ENCODE peak calls at places on chromosomes 6 and 20, in seven cellular contexts. H is psoas muscle, N is sciatic nerve, X is LNCaP clone FGC, Q is ELR, B is nucleus accumbens, D is colonic mucosa. A is an unnamed sample.

GRCh38 chr6:158460602-158461092 is 99.2 kb upstream of the TMEM181 start:
- DNase-seq in H (no peak), N (no peak), X (no peak), Q (peak), B (no peak), D (no peak), A (no peak)

GRCh38 chr20:56411759-56412472 is at the start of gene CASS4:
- DNase-seq in H (no peak), N (no peak), X (no peak), Q (no peak), B (no peak), D (no peak), A (no peak)

GRCh38 chr6:134420638-134421181 is 102.8 kb upstream of the SGK1 start:
- DNase-seq in H (no peak), N (no peak), X (no peak), Q (peak), B (no peak), D (no peak), A (no peak)

GRCh38 chr20:33490934-33491656 is 1.2 kb downstream of the CBFA2T2 start:
- DNase-seq in H (no peak), N (no peak), X (no peak), Q (peak), B (no peak), D (no peak), A (no peak)

GRCh38 chr6:17714879-17715860 is 8.4 kb upstream of the NUP153 start:
- DNase-seq in H (no peak), N (no peak), X (no peak), Q (peak), B (no peak), D (no peak), A (no peak)

GRCh38 chr6:112054520-112055160 is 736 bp downstream of the CCN6 start:
- DNase-seq in H (no peak), N (no peak), X (no peak), Q (no peak), B (no peak), D (no peak), A (no peak)

GRCh38 chr20:24027229-24027628 is 38.6 kb upstream of the GGTLC1 start:
- DNase-seq in H (peak), N (peak), X (no peak), Q (peak), B (no peak), D (peak), A (no peak)

GRCh38 chr6:10269814-10270472 is 144.9 kb downstream of the TFAP2A start:
- DNase-seq in H (no peak), N (no peak), X (peak), Q (peak), B (no peak), D (no peak), A (no peak)

GRCh38 chr6:29887330-29887818 is 55.0 kb upstream of the HLA-A start:
- DNase-seq in H (peak), N (peak), X (no peak), Q (peak), B (no peak), D (peak), A (no peak)

GRCh38 chr20:46324960-46325703 is 16.8 kb upstream of the CDH22 start:
- DNase-seq in H (no peak), N (no peak), X (no peak), Q (peak), B (no peak), D (peak), A (no peak)

GRCh38 chr20:26209171-26209941 is 512.7 kb upstream of the ZNF337 start:
- DNase-seq in H (peak), N (peak), X (no peak), Q (no peak), B (no peak), D (no peak), A (no peak)

GRCh38 chr20:61797200-61797599 is 268.5 kb downstream of the TAF4 start:
- DNase-seq in H (no peak), N (no peak), X (no peak), Q (no peak), B (no peak), D (no peak), A (no peak)

GRCh38 chr6:16163066-16163465 is 34.2 kb downstream of the MYLIP start:
- DNase-seq in H (no peak), N (no peak), X (no peak), Q (no peak), B (no peak), D (no peak), A (no peak)

GRCh38 chr6:152750694-152751093 is at the start of gene VIP:
- DNase-seq in H (no peak), N (no peak), X (no peak), Q (peak), B (no peak), D (no peak), A (no peak)

GRCh38 chr6:3209114-3210023 is 18.1 kb downstream of the TUBB2B start:
- DNase-seq in H (peak), N (peak), X (no peak), Q (peak), B (no peak), D (peak), A (no peak)

GRCh38 chr20:31566658-31567379 is 38.3 kb upstream of the ID1 start:
- DNase-seq in H (no peak), N (no peak), X (no peak), Q (no peak), B (no peak), D (no peak), A (no peak)

GRCh38 chr20:7147220-7147601 is 379.7 kb downstream of the BMP2 start:
- DNase-seq in H (no peak), N (no peak), X (no peak), Q (no peak), B (no peak), D (no peak), A (no peak)

GRCh38 chr6:24307881-24308280 is 50.0 kb downstream of the DCDC2 start:
- DNase-seq in H (no peak), N (no peak), X (no peak), Q (peak), B (no peak), D (no peak), A (no peak)

GRCh38 chr6:87237804-87238203 is 82.4 kb downstream of the ZNF292 start:
- DNase-seq in H (no peak), N (no peak), X (no peak), Q (peak), B (no peak), D (no peak), A (no peak)

GRCh38 chr6:2502096-2502997 is 248.4 kb downstream of the MYLK4 start:
- DNase-seq in H (no peak), N (no peak), X (no peak), Q (no peak), B (no peak), D (no peak), A (no peak)

GRCh38 chr6:158037021-158037420 is 55.4 kb downstream of the SYNJ2 start:
- DNase-seq in H (no peak), N (no peak), X (no peak), Q (no peak), B (no peak), D (no peak), A (no peak)

GRCh38 chr6:27650620-27651370 is 177.9 kb upstream of the ZNF184 start:
- DNase-seq in H (no peak), N (no peak), X (no peak), Q (peak), B (no peak), D (no peak), A (no peak)

GRCh38 chr20:64226686-64227576 is 28.6 kb upstream of the PCMTD2 start:
- DNase-seq in H (no peak), N (no peak), X (no peak), Q (no peak), B (no peak), D (no peak), A (no peak)